ENCODE peak calls at places on chromosomes 1 and 21, in nine cellular contexts. W, V, S, R, P, Q, E, Z and H are unnamed samples.

GRCh38 chr1:47611992-47612391 is 174.1 kb downstream of the FOXD2 start:
- DNase-seq in W (no peak), V (no peak), S (no peak), R (no peak), P (no peak), Q (no peak), E (no peak), Z (no peak), H (peak)

GRCh38 chr1:39988618-39989343 is 33.8 kb downstream of the MFSD2A start:
- DNase-seq in W (no peak), V (no peak), S (no peak), R (peak), P (no peak), Q (no peak), E (no peak), Z (peak), H (no peak)

GRCh38 chr21:33828083-33828482 is 87.5 kb downstream of the ATP5PO start:
- DNase-seq in W (peak), V (no peak), S (no peak), R (no peak), P (no peak), Q (no peak), E (no peak), Z (no peak), H (no peak)

GRCh38 chr1:16367258-16367967 is 371 bp downstream of the SZRD1 start:
- DNase-seq in W (peak), V (peak), S (peak), R (peak), P (peak), Q (peak), E (no peak), Z (peak), H (peak)

GRCh38 chr21:28856588-28857250 is 136.0 kb downstream of the LTN1 start:
- DNase-seq in W (peak), V (no peak), S (no peak), R (no peak), P (no peak), Q (peak), E (no peak), Z (no peak), H (no peak)

GRCh38 chr1:167447521-167448136 is 70.7 kb downstream of the CD247 start:
- DNase-seq in W (no peak), V (no peak), S (peak), R (no peak), P (peak), Q (no peak), E (peak), Z (no peak), H (no peak)

GRCh38 chr1:89489037-89489729 is 35.4 kb upstream of the LRRC8B start:
- DNase-seq in W (peak), V (no peak), S (no peak), R (no peak), P (no peak), Q (no peak), E (peak), Z (no peak), H (no peak)

GRCh38 chr1:7587108-7587507 is 184.0 kb upstream of the VAMP3 start:
- DNase-seq in W (no peak), V (no peak), S (no peak), R (no peak), P (no peak), Q (no peak), E (no peak), Z (no peak), H (no peak)

GRCh38 chr1:95287078-95287477 is 53.1 kb downstream of the RWDD3 start:
- DNase-seq in W (no peak), V (no peak), S (no peak), R (no peak), P (no peak), Q (peak), E (no peak), Z (no peak), H (no peak)

GRCh38 chr1:113515498-113515897 is 125.2 kb downstream of the MAGI3 start:
- DNase-seq in W (no peak), V (no peak), S (no peak), R (peak), P (no peak), Q (no peak), E (no peak), Z (no peak), H (no peak)

GRCh38 chr1:189904509-189904908 is 573.2 kb downstream of the BRINP3 start:
- DNase-seq in W (no peak), V (no peak), S (no peak), R (no peak), P (no peak), Q (no peak), E (no peak), Z (no peak), H (no peak)

GRCh38 chr1:79716481-79716880 is 710.0 kb upstream of the ADGRL4 start:
- DNase-seq in W (peak), V (no peak), S (no peak), R (no peak), P (no peak), Q (peak), E (no peak), Z (no peak), H (no peak)

GRCh38 chr1:84289169-84289785 is 12.2 kb upstream of the SAMD13 start:
- DNase-seq in W (no peak), V (no peak), S (no peak), R (no peak), P (no peak), Q (no peak), E (no peak), Z (no peak), H (no peak)

GRCh38 chr1:91569411-91570104 is 68.9 kb downstream of the CDC7 start:
- DNase-seq in W (peak), V (no peak), S (peak), R (no peak), P (no peak), Q (no peak), E (no peak), Z (no peak), H (no peak)

GRCh38 chr1:43687301-43688108 is 19.8 kb upstream of the ST3GAL3 start:
- DNase-seq in W (no peak), V (no peak), S (no peak), R (no peak), P (no peak), Q (no peak), E (no peak), Z (no peak), H (no peak)

DNA sequence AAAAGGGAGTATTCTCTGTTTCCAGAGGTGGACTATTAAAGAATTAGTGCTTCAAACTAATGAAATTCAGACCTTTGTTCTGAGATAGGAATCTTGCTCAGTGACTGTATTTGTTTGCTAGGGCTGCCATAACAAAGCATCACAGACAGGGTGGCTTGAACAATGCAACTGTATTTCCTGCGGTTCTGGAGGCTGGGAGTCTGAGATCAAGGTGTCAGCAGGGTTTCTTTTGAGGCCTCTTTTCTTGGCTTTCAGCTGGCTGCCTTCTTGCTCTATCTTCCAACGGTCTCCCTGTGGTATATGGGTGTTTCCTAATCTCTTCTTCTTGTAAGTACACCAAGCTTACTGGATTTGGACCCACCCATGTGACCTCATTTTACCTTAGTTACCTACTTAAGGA is 264.6 kb upstream of the PROX1 start:
- DNase-seq in W (no peak), V (no peak), S (no peak), R (no peak), P (no peak), Q (peak), E (no peak), Z (no peak), H (no peak)
- TF ChIP-seq CTCF in W (no peak), V (no peak), S (no peak), R (no peak), P (no peak), Q (no peak), E (no peak), Z (no peak), H (no peak)

GRCh38 chr21:42369821-42370220 is 3.5 kb upstream of the TFF1 start:
- DNase-seq in W (no peak), V (peak), S (no peak), R (no peak), P (no peak), Q (peak), E (no peak), Z (no peak), H (no peak)
- TF ChIP-seq CTCF in W (no peak), V (peak), S (no peak), R (no peak), P (no peak), Q (peak), E (no peak), Z (no peak), H (peak)

GRCh38 chr21:32562426-32562825 is 22.9 kb downstream of the TCP10L start:
- DNase-seq in W (peak), V (no peak), S (no peak), R (no peak), P (no peak), Q (peak), E (no peak), Z (no peak), H (no peak)
- TF ChIP-seq CTCF in W (peak), V (no peak), S (no peak), R (no peak), P (no peak), Q (peak), E (no peak), Z (peak), H (peak)

GRCh38 chr1:202158810-202159533 is 1.4 kb downstream of the PTPN7 start:
- DNase-seq in W (no peak), V (no peak), S (peak), R (no peak), P (no peak), Q (no peak), E (peak), Z (no peak), H (no peak)

GRCh38 chr1:202159534-202160371 is 649 bp downstream of the PTPN7 start:
- DNase-seq in W (no peak), V (no peak), S (peak), R (no peak), P (peak), Q (no peak), E (peak), Z (no peak), H (no peak)

GRCh38 chr1:202162049-202162417 is 1.6 kb upstream of the PTPN7 start:
- DNase-seq in W (no peak), V (no peak), S (peak), R (no peak), P (no peak), Q (no peak), E (peak), Z (no peak), H (no peak)

GRCh38 chr1:202161151-202162048 is 998 bp upstream of the PTPN7 start:
- DNase-seq in W (no peak), V (no peak), S (peak), R (no peak), P (no peak), Q (no peak), E (peak), Z (no peak), H (no peak)

DNA sequence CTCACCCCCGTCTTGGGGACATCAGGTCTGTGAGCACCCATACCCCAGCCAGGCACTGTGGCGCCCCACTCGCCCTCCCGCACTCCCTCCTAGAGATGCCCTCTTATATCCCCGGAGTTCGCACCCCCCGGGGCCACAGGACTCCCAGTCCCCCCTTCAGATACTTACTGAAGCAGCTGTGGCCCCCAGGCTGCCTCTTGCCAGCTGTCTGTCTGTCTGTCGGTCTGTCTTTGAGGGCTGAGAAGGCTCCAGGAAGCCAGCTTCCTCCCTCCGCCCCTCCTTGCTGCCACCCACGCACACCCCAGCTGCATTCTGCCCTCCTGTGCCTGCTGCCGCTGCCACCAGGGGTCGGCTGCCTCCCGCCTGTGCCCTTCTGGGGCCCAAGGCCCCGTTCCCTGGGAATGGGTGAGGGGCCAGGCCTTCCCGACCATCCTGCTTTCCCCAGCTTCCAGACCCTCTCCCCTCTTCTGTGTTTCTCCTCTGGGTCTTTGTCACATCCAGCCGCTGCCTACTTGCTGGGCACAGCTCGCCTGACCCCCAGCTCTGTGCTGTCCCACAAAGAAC is at the start of gene PTPN7:
- DNase-seq in W (no peak), V (no peak), S (peak), R (no peak), P (peak), Q (no peak), E (peak), Z (no peak), H (no peak)
- TF ChIP-seq CTCF in W (no peak), V (no peak), S (peak), R (no peak), P (peak), Q (no peak), E (peak), Z (no peak), H (no peak)

GRCh38 chr1:52264530-52265115 is 101.4 kb downstream of the CC2D1B start:
- DNase-seq in W (no peak), V (no peak), S (no peak), R (no peak), P (no peak), Q (no peak), E (no peak), Z (no peak), H (no peak)
- TF ChIP-seq CTCF in W (no peak), V (no peak), S (no peak), R (no peak), P (no peak), Q (no peak), E (no peak), Z (no peak), H (no peak)

GRCh38 chr1:112105557-112105956 is 116.1 kb upstream of the KCND3 start:
- DNase-seq in W (no peak), V (no peak), S (no peak), R (no peak), P (no peak), Q (no peak), E (no peak), Z (no peak), H (no peak)

DNA sequence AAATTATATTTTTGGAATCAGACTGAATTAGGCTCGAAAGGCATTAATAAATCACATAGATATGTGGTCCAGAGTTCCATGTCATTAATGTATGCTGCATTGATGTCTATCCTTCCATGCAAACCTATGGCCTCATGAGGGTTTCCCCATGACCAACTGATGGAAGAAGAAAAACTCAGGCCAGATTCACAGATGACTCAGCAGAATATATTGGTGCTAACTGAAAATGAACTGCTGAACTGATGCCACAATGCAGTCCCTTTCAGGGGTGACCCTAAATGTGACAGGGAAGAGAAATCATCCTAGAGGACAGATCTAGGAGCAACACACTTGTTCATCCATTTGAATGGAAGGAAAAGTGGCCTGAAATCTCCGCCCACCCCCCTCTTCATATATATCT is 110.5 kb upstream of the KCND3 start:
- DNase-seq in W (no peak), V (no peak), S (no peak), R (no peak), P (no peak), Q (no peak), E (no peak), Z (no peak), H (no peak)
- TF ChIP-seq CTCF in W (no peak), V (no peak), S (no peak), R (no peak), P (no peak), Q (no peak), E (no peak), Z (no peak), H (no peak)